ENCODE peak calls at places on chromosomes 3 and 15, in ten cellular contexts. One of them, this sample, is unnamed.

GRCh38 chr15:62125763-62126162 is 39.3 kb downstream of the C2CD4B start:
- DNase-seq in tibial artery: no peak
- DNase-seq in foreskin fibroblast: peak
- DNase-seq in cardiac muscle cell: peak
- DNase-seq in CD8-positive, alpha-beta T cell: no peak
- DNase-seq in left lung: no peak
- DNase-seq in fibroblast of mammary gland: peak
- DNase-seq in heart left ventricle: peak
- DNase-seq in HCT116: peak
- DNase-seq in foreskin keratinocyte: peak
- DNase-seq in this sample: peak

GRCh38 chr3:141379250-141379872 is 11.1 kb downstream of the ZBTB38 start:
- DNase-seq in left lung: no peak
- DNase-seq in tibial artery: no peak
- DNase-seq in foreskin keratinocyte: no peak
- DNase-seq in HCT116: no peak
- DNase-seq in fibroblast of mammary gland: no peak
- DNase-seq in cardiac muscle cell: no peak
- DNase-seq in heart left ventricle: no peak
- DNase-seq in CD8-positive, alpha-beta T cell: no peak
- DNase-seq in foreskin fibroblast: no peak
- DNase-seq in this sample: no peak

GRCh38 chr3:168024537-168024941 is 71.2 kb downstream of the GOLIM4 start:
- DNase-seq in cardiac muscle cell: no peak
- DNase-seq in foreskin fibroblast: peak
- DNase-seq in CD8-positive, alpha-beta T cell: no peak
- DNase-seq in heart left ventricle: peak
- DNase-seq in tibial artery: no peak
- DNase-seq in HCT116: peak
- DNase-seq in left lung: no peak
- DNase-seq in foreskin keratinocyte: peak
- DNase-seq in fibroblast of mammary gland: peak
- DNase-seq in this sample: no peak

GRCh38 chr3:49294343-49294742 is 17.3 kb upstream of the C3orf62 start:
- DNase-seq in CD8-positive, alpha-beta T cell: no peak
- DNase-seq in cardiac muscle cell: no peak
- DNase-seq in left lung: no peak
- DNase-seq in tibial artery: no peak
- DNase-seq in foreskin keratinocyte: no peak
- DNase-seq in fibroblast of mammary gland: no peak
- DNase-seq in HCT116: no peak
- DNase-seq in foreskin fibroblast: no peak
- DNase-seq in heart left ventricle: no peak
- DNase-seq in this sample: no peak

GRCh38 chr3:169354774-169355501 is 308.6 kb downstream of the MECOM start:
- DNase-seq in foreskin fibroblast: no peak
- DNase-seq in HCT116: no peak
- DNase-seq in left lung: no peak
- DNase-seq in fibroblast of mammary gland: no peak
- DNase-seq in foreskin keratinocyte: no peak
- DNase-seq in heart left ventricle: no peak
- DNase-seq in cardiac muscle cell: no peak
- DNase-seq in CD8-positive, alpha-beta T cell: no peak
- DNase-seq in tibial artery: no peak
- DNase-seq in this sample: no peak

GRCh38 chr3:24810881-24811280 is 316.2 kb upstream of the THRB start:
- DNase-seq in left lung: no peak
- DNase-seq in foreskin keratinocyte: no peak
- DNase-seq in foreskin fibroblast: no peak
- DNase-seq in heart left ventricle: no peak
- DNase-seq in CD8-positive, alpha-beta T cell: no peak
- DNase-seq in HCT116: no peak
- DNase-seq in cardiac muscle cell: peak
- DNase-seq in fibroblast of mammary gland: no peak
- DNase-seq in tibial artery: no peak
- DNase-seq in this sample: peak

GRCh38 chr15:33735637-33736247 is 232.6 kb upstream of the CHRM5 start:
- DNase-seq in tibial artery: no peak
- DNase-seq in left lung: no peak
- DNase-seq in foreskin fibroblast: peak
- DNase-seq in CD8-positive, alpha-beta T cell: no peak
- DNase-seq in foreskin keratinocyte: no peak
- DNase-seq in fibroblast of mammary gland: peak
- DNase-seq in heart left ventricle: no peak
- DNase-seq in cardiac muscle cell: peak
- DNase-seq in HCT116: peak
- DNase-seq in this sample: no peak

GRCh38 chr15:98277602-98278001 is 317.1 kb downstream of the ARRDC4 start:
- DNase-seq in left lung: no peak
- DNase-seq in foreskin fibroblast: no peak
- DNase-seq in HCT116: no peak
- DNase-seq in heart left ventricle: no peak
- DNase-seq in tibial artery: no peak
- DNase-seq in CD8-positive, alpha-beta T cell: no peak
- DNase-seq in fibroblast of mammary gland: no peak
- DNase-seq in cardiac muscle cell: no peak
- DNase-seq in foreskin keratinocyte: no peak
- DNase-seq in this sample: no peak

GRCh38 chr15:61489571-61489970 is 260.5 kb upstream of the RORA start:
- DNase-seq in heart left ventricle: no peak
- DNase-seq in CD8-positive, alpha-beta T cell: no peak
- DNase-seq in foreskin fibroblast: no peak
- DNase-seq in fibroblast of mammary gland: peak
- DNase-seq in tibial artery: no peak
- DNase-seq in left lung: no peak
- DNase-seq in cardiac muscle cell: no peak
- DNase-seq in HCT116: no peak
- DNase-seq in foreskin keratinocyte: no peak
- DNase-seq in this sample: no peak

GRCh38 chr3:26090589-26090988 is 300.7 kb downstream of the OXSM start:
- DNase-seq in tibial artery: no peak
- DNase-seq in left lung: no peak
- DNase-seq in CD8-positive, alpha-beta T cell: no peak
- DNase-seq in heart left ventricle: no peak
- DNase-seq in foreskin keratinocyte: no peak
- DNase-seq in cardiac muscle cell: no peak
- DNase-seq in fibroblast of mammary gland: no peak
- DNase-seq in HCT116: no peak
- DNase-seq in foreskin fibroblast: no peak
- DNase-seq in this sample: no peak

GRCh38 chr3:64917914-64918313 is 230.1 kb upstream of the ADAMTS9 start:
- DNase-seq in CD8-positive, alpha-beta T cell: no peak
- DNase-seq in foreskin fibroblast: no peak
- DNase-seq in left lung: no peak
- DNase-seq in tibial artery: no peak
- DNase-seq in cardiac muscle cell: no peak
- DNase-seq in heart left ventricle: no peak
- DNase-seq in fibroblast of mammary gland: no peak
- DNase-seq in HCT116: no peak
- DNase-seq in foreskin keratinocyte: no peak
- DNase-seq in this sample: no peak

GRCh38 chr3:31448882-31449243 is 83.9 kb upstream of the STT3B start:
- DNase-seq in heart left ventricle: no peak
- DNase-seq in left lung: no peak
- DNase-seq in CD8-positive, alpha-beta T cell: no peak
- DNase-seq in foreskin keratinocyte: no peak
- DNase-seq in HCT116: no peak
- DNase-seq in foreskin fibroblast: no peak
- DNase-seq in cardiac muscle cell: no peak
- DNase-seq in tibial artery: no peak
- DNase-seq in fibroblast of mammary gland: no peak
- DNase-seq in this sample: no peak
- TF ChIP-seq CTCF in heart left ventricle: no peak
- TF ChIP-seq CTCF in left lung: no peak
- TF ChIP-seq CTCF in CD8-positive, alpha-beta T cell: no peak
- TF ChIP-seq CTCF in foreskin keratinocyte: no peak
- TF ChIP-seq CTCF in HCT116: no peak
- TF ChIP-seq CTCF in foreskin fibroblast: no peak
- TF ChIP-seq CTCF in cardiac muscle cell: no peak
- TF ChIP-seq CTCF in tibial artery: no peak
- TF ChIP-seq CTCF in fibroblast of mammary gland: no peak
- TF ChIP-seq CTCF in this sample: no peak

GRCh38 chr3:180626844-180627243 is 24.9 kb downstream of the TTC14 start:
- DNase-seq in CD8-positive, alpha-beta T cell: no peak
- DNase-seq in tibial artery: no peak
- DNase-seq in foreskin fibroblast: no peak
- DNase-seq in cardiac muscle cell: no peak
- DNase-seq in HCT116: no peak
- DNase-seq in heart left ventricle: no peak
- DNase-seq in left lung: no peak
- DNase-seq in fibroblast of mammary gland: no peak
- DNase-seq in foreskin keratinocyte: no peak
- DNase-seq in this sample: no peak

GRCh38 chr3:180630360-180630759 is 28.4 kb downstream of the TTC14 start:
- DNase-seq in heart left ventricle: no peak
- DNase-seq in cardiac muscle cell: no peak
- DNase-seq in left lung: no peak
- DNase-seq in foreskin fibroblast: peak
- DNase-seq in fibroblast of mammary gland: peak
- DNase-seq in HCT116: no peak
- DNase-seq in foreskin keratinocyte: peak
- DNase-seq in tibial artery: no peak
- DNase-seq in CD8-positive, alpha-beta T cell: no peak
- DNase-seq in this sample: no peak

GRCh38 chr3:180633722-180634121 is 31.8 kb downstream of the TTC14 start:
- DNase-seq in HCT116: no peak
- DNase-seq in left lung: no peak
- DNase-seq in cardiac muscle cell: peak
- DNase-seq in CD8-positive, alpha-beta T cell: no peak
- DNase-seq in foreskin keratinocyte: no peak
- DNase-seq in heart left ventricle: no peak
- DNase-seq in tibial artery: no peak
- DNase-seq in foreskin fibroblast: no peak
- DNase-seq in fibroblast of mammary gland: no peak
- DNase-seq in this sample: peak

GRCh38 chr3:180631317-180631716 is 29.4 kb downstream of the TTC14 start:
- DNase-seq in foreskin fibroblast: no peak
- DNase-seq in heart left ventricle: no peak
- DNase-seq in CD8-positive, alpha-beta T cell: no peak
- DNase-seq in cardiac muscle cell: no peak
- DNase-seq in fibroblast of mammary gland: no peak
- DNase-seq in left lung: no peak
- DNase-seq in HCT116: no peak
- DNase-seq in tibial artery: no peak
- DNase-seq in foreskin keratinocyte: no peak
- DNase-seq in this sample: no peak
- TF ChIP-seq CTCF in foreskin fibroblast: no peak
- TF ChIP-seq CTCF in heart left ventricle: no peak
- TF ChIP-seq CTCF in CD8-positive, alpha-beta T cell: no peak
- TF ChIP-seq CTCF in cardiac muscle cell: no peak
- TF ChIP-seq CTCF in fibroblast of mammary gland: peak
- TF ChIP-seq CTCF in left lung: no peak
- TF ChIP-seq CTCF in HCT116: peak
- TF ChIP-seq CTCF in tibial artery: no peak
- TF ChIP-seq CTCF in foreskin keratinocyte: peak
- TF ChIP-seq CTCF in this sample: no peak

GRCh38 chr3:52039846-52040245 is 16.5 kb downstream of the DUSP7 start:
- DNase-seq in cardiac muscle cell: no peak
- DNase-seq in foreskin fibroblast: peak
- DNase-seq in heart left ventricle: peak
- DNase-seq in left lung: peak
- DNase-seq in foreskin keratinocyte: no peak
- DNase-seq in tibial artery: peak
- DNase-seq in fibroblast of mammary gland: no peak
- DNase-seq in CD8-positive, alpha-beta T cell: no peak
- DNase-seq in HCT116: no peak
- DNase-seq in this sample: peak

GRCh38 chr3:52039426-52039825 is 16.9 kb downstream of the DUSP7 start:
- DNase-seq in fibroblast of mammary gland: no peak
- DNase-seq in foreskin keratinocyte: no peak
- DNase-seq in heart left ventricle: no peak
- DNase-seq in foreskin fibroblast: no peak
- DNase-seq in cardiac muscle cell: no peak
- DNase-seq in left lung: no peak
- DNase-seq in CD8-positive, alpha-beta T cell: no peak
- DNase-seq in tibial artery: no peak
- DNase-seq in HCT116: no peak
- DNase-seq in this sample: no peak

GRCh38 chr3:52040600-52040999 is 15.8 kb downstream of the DUSP7 start:
- DNase-seq in heart left ventricle: no peak
- DNase-seq in HCT116: no peak
- DNase-seq in CD8-positive, alpha-beta T cell: no peak
- DNase-seq in fibroblast of mammary gland: no peak
- DNase-seq in foreskin keratinocyte: no peak
- DNase-seq in foreskin fibroblast: no peak
- DNase-seq in cardiac muscle cell: no peak
- DNase-seq in tibial artery: no peak
- DNase-seq in left lung: no peak
- DNase-seq in this sample: no peak

GRCh38 chr3:52043750-52044149 is 12.6 kb downstream of the DUSP7 start:
- DNase-seq in heart left ventricle: no peak
- DNase-seq in CD8-positive, alpha-beta T cell: no peak
- DNase-seq in foreskin fibroblast: no peak
- DNase-seq in HCT116: no peak
- DNase-seq in left lung: no peak
- DNase-seq in cardiac muscle cell: no peak
- DNase-seq in tibial artery: no peak
- DNase-seq in foreskin keratinocyte: no peak
- DNase-seq in fibroblast of mammary gland: no peak
- DNase-seq in this sample: no peak

GRCh38 chr3:52041118-52041847 is 15.1 kb downstream of the DUSP7 start:
- DNase-seq in fibroblast of mammary gland: no peak
- DNase-seq in tibial artery: no peak
- DNase-seq in foreskin keratinocyte: no peak
- DNase-seq in heart left ventricle: no peak
- DNase-seq in CD8-positive, alpha-beta T cell: no peak
- DNase-seq in left lung: no peak
- DNase-seq in foreskin fibroblast: peak
- DNase-seq in HCT116: no peak
- DNase-seq in cardiac muscle cell: no peak
- DNase-seq in this sample: no peak
- TF ChIP-seq CTCF in fibroblast of mammary gland: peak
- TF ChIP-seq CTCF in tibial artery: peak
- TF ChIP-seq CTCF in foreskin keratinocyte: peak
- TF ChIP-seq CTCF in heart left ventricle: no peak
- TF ChIP-seq CTCF in CD8-positive, alpha-beta T cell: no peak
- TF ChIP-seq CTCF in left lung: no peak
- TF ChIP-seq CTCF in foreskin fibroblast: peak
- TF ChIP-seq CTCF in HCT116: peak
- TF ChIP-seq CTCF in cardiac muscle cell: peak
- TF ChIP-seq CTCF in this sample: no peak

DNA sequence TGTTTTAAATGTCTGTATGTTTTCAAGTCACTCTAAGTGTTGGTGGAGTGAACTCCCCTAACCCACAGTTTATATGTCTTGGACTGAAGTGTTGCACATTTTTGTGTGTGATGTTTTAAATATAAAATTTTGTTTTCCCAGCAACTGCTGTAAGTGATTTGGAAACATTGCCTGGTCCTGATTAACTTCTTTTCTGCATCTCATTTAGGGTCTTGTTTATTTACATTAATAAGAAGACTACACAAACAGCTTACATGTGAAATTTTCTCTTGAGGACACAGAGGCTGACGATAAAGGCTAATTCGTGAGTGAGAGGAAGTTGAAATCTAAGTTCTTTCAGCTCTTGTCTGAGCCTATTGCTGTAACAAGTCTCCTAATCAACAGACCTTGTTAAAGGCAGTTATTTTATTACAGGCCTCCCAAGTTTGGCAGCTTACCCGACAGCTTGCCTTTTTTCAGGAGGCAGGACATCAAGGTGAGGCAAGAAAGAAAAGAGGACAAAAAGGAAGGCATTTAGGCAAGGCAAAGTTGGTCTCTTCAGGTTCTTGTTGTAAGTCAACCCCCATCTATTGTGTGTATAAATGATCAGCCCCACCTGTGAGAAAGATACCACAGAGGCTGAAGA is 177.7 kb upstream of the NR2E3 start:
- DNase-seq in HCT116: no peak
- DNase-seq in fibroblast of mammary gland: no peak
- DNase-seq in foreskin keratinocyte: no peak
- DNase-seq in tibial artery: no peak
- DNase-seq in cardiac muscle cell: no peak
- DNase-seq in foreskin fibroblast: no peak
- DNase-seq in CD8-positive, alpha-beta T cell: no peak
- DNase-seq in left lung: no peak
- DNase-seq in heart left ventricle: no peak
- DNase-seq in this sample: no peak
- TF ChIP-seq CTCF in HCT116: no peak
- TF ChIP-seq CTCF in fibroblast of mammary gland: no peak
- TF ChIP-seq CTCF in foreskin keratinocyte: no peak
- TF ChIP-seq CTCF in tibial artery: no peak
- TF ChIP-seq CTCF in cardiac muscle cell: no peak
- TF ChIP-seq CTCF in foreskin fibroblast: no peak
- TF ChIP-seq CTCF in CD8-positive, alpha-beta T cell: no peak
- TF ChIP-seq CTCF in left lung: no peak
- TF ChIP-seq CTCF in heart left ventricle: no peak
- TF ChIP-seq CTCF in this sample: no peak

This sample was measured in Calu3.